ENCODE peak calls at places on chromosome 6, in five cellular contexts. R, G, I, U and B are unnamed samples.

GRCh38 chr6:7615611-7616383 is 25.8 kb downstream of the SNRNP48 start:
- DNase-seq in R (no peak), G (peak), I (peak), U (no peak), B (peak)

GRCh38 chr6:168852336-168852884 is 401.2 kb downstream of the THBS2 start:
- DNase-seq in R (no peak), G (no peak), I (no peak), U (no peak), B (no peak)

GRCh38 chr6:99013145-99013544 is 65.4 kb upstream of the FBXL4 start:
- DNase-seq in R (no peak), G (no peak), I (no peak), U (no peak), B (no peak)

GRCh38 chr6:117549606-117550005 is 52.7 kb downstream of the GOPC start:
- DNase-seq in R (no peak), G (no peak), I (no peak), U (no peak), B (no peak)

GRCh38 chr6:144321839-144322591 is 36.9 kb downstream of the UTRN start:
- DNase-seq in R (no peak), G (no peak), I (no peak), U (no peak), B (no peak)

GRCh38 chr6:7960141-7960540 is 49.6 kb upstream of the TXNDC5 start:
- DNase-seq in R (no peak), G (no peak), I (no peak), U (no peak), B (no peak)

GRCh38 chr6:42704937-42705374 is 17.4 kb downstream of the PRPH2 start:
- DNase-seq in R (no peak), G (no peak), I (no peak), U (no peak), B (no peak)

GRCh38 chr6:47922391-47922790 is 140.6 kb downstream of the OPN5 start:
- DNase-seq in R (no peak), G (no peak), I (no peak), U (no peak), B (peak)

GRCh38 chr6:134830945-134831344 is 119.0 kb downstream of the ALDH8A1 start:
- DNase-seq in R (no peak), G (peak), I (no peak), U (no peak), B (no peak)

GRCh38 chr6:146582857-146583256 is 15.9 kb upstream of the ADGB start:
- DNase-seq in R (no peak), G (no peak), I (no peak), U (no peak), B (no peak)

GRCh38 chr6:113329942-113330897 is 526.9 kb upstream of the MARCKS start:
- DNase-seq in R (no peak), G (no peak), I (no peak), U (no peak), B (no peak)

GRCh38 chr6:31568537-31568961 is 3.5 kb upstream of the LTA start:
- DNase-seq in R (no peak), G (no peak), I (no peak), U (peak), B (no peak)

GRCh38 chr6:145602927-145603326 is 132.4 kb downstream of the EPM2A start:
- DNase-seq in R (no peak), G (no peak), I (no peak), U (no peak), B (no peak)

GRCh38 chr6:144104898-144105487 is 9.6 kb upstream of the SF3B5 start:
- DNase-seq in R (no peak), G (peak), I (peak), U (peak), B (no peak)

GRCh38 chr6:89987140-89987539 is 92.9 kb downstream of the GJA10 start:
- DNase-seq in R (no peak), G (no peak), I (no peak), U (no peak), B (no peak)

GRCh38 chr6:20626165-20626564 is 91.9 kb downstream of the CDKAL1 start:
- DNase-seq in R (no peak), G (no peak), I (no peak), U (no peak), B (no peak)

GRCh38 chr6:156876302-156876701 is 99.1 kb downstream of the ARID1B start:
- DNase-seq in R (no peak), G (no peak), I (peak), U (no peak), B (no peak)
- TF ChIP-seq SUZ12 in R (no peak), G (no peak), I (no peak), U (no peak), B (no peak)

GRCh38 chr6:137677714-137678113 is 183.5 kb upstream of the OLIG3 start:
- DNase-seq in R (no peak), G (no peak), I (no peak), U (no peak), B (no peak)
- TF ChIP-seq SUZ12 in R (no peak), G (no peak), I (no peak), U (no peak), B (no peak)

GRCh38 chr6:43858161-43859153 is 88.4 kb downstream of the VEGFA start:
- DNase-seq in R (no peak), G (no peak), I (no peak), U (no peak), B (no peak)
- TF ChIP-seq SUZ12 in R (no peak), G (no peak), I (no peak), U (no peak), B (no peak)

GRCh38 chr6:43733471-43734293 is 36.3 kb upstream of the VEGFA start:
- DNase-seq in R (no peak), G (no peak), I (no peak), U (peak), B (no peak)
- TF ChIP-seq SUZ12 in R (no peak), G (no peak), I (no peak), U (no peak), B (no peak)

DNA sequence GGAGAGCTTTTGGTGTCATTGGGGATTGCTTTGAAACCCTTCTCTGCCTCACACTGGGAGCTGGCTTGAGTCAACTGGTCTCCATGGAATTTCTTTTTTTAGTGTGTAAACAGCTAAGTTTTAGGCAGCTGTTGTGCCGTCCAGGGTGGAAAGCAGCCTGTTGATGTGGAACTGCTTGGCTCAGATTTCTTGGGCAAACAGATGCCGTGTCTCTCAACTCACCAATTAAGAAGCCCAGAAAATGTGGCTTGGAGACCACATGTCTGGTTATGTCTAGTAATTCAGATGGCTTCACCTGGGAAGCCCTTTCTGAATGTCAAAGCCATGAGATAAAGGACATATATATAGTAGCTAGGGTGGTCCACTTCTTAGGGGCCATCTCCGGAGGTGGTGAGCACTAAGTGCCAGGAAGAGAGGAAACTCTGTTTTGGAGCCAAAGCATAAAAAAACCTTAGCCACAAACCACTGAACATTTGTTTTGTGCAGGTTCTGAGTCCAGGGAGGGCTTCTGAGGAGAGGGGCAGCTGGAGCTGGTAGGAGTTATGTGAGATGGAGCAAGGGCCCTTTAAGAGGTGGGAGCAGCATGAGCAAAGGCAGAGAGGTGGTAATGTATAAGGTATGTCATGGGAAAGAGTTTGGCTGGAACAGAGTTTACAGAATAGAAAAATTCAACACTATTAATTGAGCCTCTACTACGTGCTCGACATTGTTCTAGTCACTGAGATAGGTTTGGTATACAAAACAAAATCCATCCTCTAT is 31.2 kb downstream of the SRSF3 start:
- DNase-seq in R (no peak), G (no peak), I (no peak), U (no peak), B (no peak)
- TF ChIP-seq SUZ12 in R (no peak), G (no peak), I (no peak), U (no peak), B (no peak)

GRCh38 chr6:152089992-152090391 is 282.5 kb downstream of the ESR1 start:
- DNase-seq in R (no peak), G (no peak), I (no peak), U (no peak), B (no peak)
- TF ChIP-seq SUZ12 in R (no peak), G (no peak), I (no peak), U (no peak), B (no peak)